ENCODE peak calls at places on chromosomes 16 and 17, in seven cellular contexts. One of them, this sample, is unnamed.

GRCh38 chr17:48539177-48539576 is 5.7 kb downstream of the HOXB2 start:
- DNase-seq in psoas muscle: no peak
- DNase-seq in neural progenitor cell: no peak
- DNase-seq in fibroblast of pulmonary artery: peak
- DNase-seq in left ventricle myocardium inferior: no peak
- DNase-seq in vagina: no peak
- DNase-seq in HAP-1: no peak
- DNase-seq in this sample: no peak

GRCh38 chr17:64787255-64787920 is 125.3 kb upstream of the SMURF2 start:
- DNase-seq in psoas muscle: no peak
- DNase-seq in HAP-1: no peak
- DNase-seq in fibroblast of pulmonary artery: no peak
- DNase-seq in left ventricle myocardium inferior: no peak
- DNase-seq in vagina: no peak
- DNase-seq in neural progenitor cell: no peak
- DNase-seq in this sample: no peak

GRCh38 chr16:78851266-78851665 is 749.3 kb downstream of the MAF start:
- DNase-seq in left ventricle myocardium inferior: no peak
- DNase-seq in HAP-1: no peak
- DNase-seq in psoas muscle: no peak
- DNase-seq in vagina: no peak
- DNase-seq in fibroblast of pulmonary artery: no peak
- DNase-seq in neural progenitor cell: no peak
- DNase-seq in this sample: no peak

GRCh38 chr17:79901131-79901530 is 61.9 kb upstream of the CBX4 start:
- DNase-seq in vagina: no peak
- DNase-seq in left ventricle myocardium inferior: no peak
- DNase-seq in neural progenitor cell: no peak
- DNase-seq in psoas muscle: no peak
- DNase-seq in fibroblast of pulmonary artery: no peak
- DNase-seq in HAP-1: no peak
- DNase-seq in this sample: no peak

GRCh38 chr17:30380106-30380420 is 1.3 kb downstream of the CPD start:
- DNase-seq in psoas muscle: no peak
- DNase-seq in HAP-1: no peak
- DNase-seq in left ventricle myocardium inferior: no peak
- DNase-seq in vagina: no peak
- DNase-seq in neural progenitor cell: peak
- DNase-seq in fibroblast of pulmonary artery: peak
- DNase-seq in this sample: no peak

GRCh38 chr16:695355-696089 is 5.3 kb upstream of the WDR24 start:
- DNase-seq in neural progenitor cell: peak
- DNase-seq in vagina: no peak
- DNase-seq in left ventricle myocardium inferior: no peak
- DNase-seq in HAP-1: no peak
- DNase-seq in fibroblast of pulmonary artery: no peak
- DNase-seq in psoas muscle: no peak
- DNase-seq in this sample: peak

GRCh38 chr17:75817571-75817970 is 26.6 kb downstream of the UNC13D start:
- DNase-seq in psoas muscle: peak
- DNase-seq in fibroblast of pulmonary artery: no peak
- DNase-seq in neural progenitor cell: no peak
- DNase-seq in vagina: no peak
- DNase-seq in left ventricle myocardium inferior: no peak
- DNase-seq in HAP-1: no peak
- DNase-seq in this sample: no peak

GRCh38 chr17:60305141-60305540 is 86.8 kb downstream of the USP32 start:
- DNase-seq in HAP-1: no peak
- DNase-seq in psoas muscle: no peak
- DNase-seq in left ventricle myocardium inferior: no peak
- DNase-seq in vagina: no peak
- DNase-seq in neural progenitor cell: no peak
- DNase-seq in fibroblast of pulmonary artery: no peak
- DNase-seq in this sample: no peak

GRCh38 chr17:77832180-77832560 is 126.3 kb upstream of the TNRC6C start:
- DNase-seq in neural progenitor cell: no peak
- DNase-seq in vagina: no peak
- DNase-seq in psoas muscle: no peak
- DNase-seq in HAP-1: no peak
- DNase-seq in fibroblast of pulmonary artery: no peak
- DNase-seq in left ventricle myocardium inferior: peak
- DNase-seq in this sample: no peak

GRCh38 chr16:3256876-3257465 is 538 bp upstream of the MEFV start:
- DNase-seq in psoas muscle: no peak
- DNase-seq in HAP-1: no peak
- DNase-seq in neural progenitor cell: no peak
- DNase-seq in left ventricle myocardium inferior: no peak
- DNase-seq in vagina: no peak
- DNase-seq in fibroblast of pulmonary artery: peak
- DNase-seq in this sample: no peak

GRCh38 chr17:12605222-12605621 is 60.5 kb upstream of the MYOCD start:
- DNase-seq in psoas muscle: no peak
- DNase-seq in fibroblast of pulmonary artery: peak
- DNase-seq in left ventricle myocardium inferior: no peak
- DNase-seq in neural progenitor cell: no peak
- DNase-seq in vagina: no peak
- DNase-seq in HAP-1: no peak
- DNase-seq in this sample: no peak

GRCh38 chr16:81442909-81443687 is 1.5 kb upstream of the CMIP start:
- DNase-seq in left ventricle myocardium inferior: no peak
- DNase-seq in fibroblast of pulmonary artery: no peak
- DNase-seq in vagina: no peak
- DNase-seq in neural progenitor cell: no peak
- DNase-seq in HAP-1: no peak
- DNase-seq in psoas muscle: no peak
- DNase-seq in this sample: no peak

GRCh38 chr17:29909604-29910003 is 20.4 kb downstream of the SSH2 start:
- DNase-seq in neural progenitor cell: no peak
- DNase-seq in psoas muscle: no peak
- DNase-seq in left ventricle myocardium inferior: no peak
- DNase-seq in HAP-1: no peak
- DNase-seq in fibroblast of pulmonary artery: no peak
- DNase-seq in vagina: no peak
- DNase-seq in this sample: no peak

GRCh38 chr17:52930145-52930544 is 771.6 kb upstream of the CA10 start:
- DNase-seq in psoas muscle: no peak
- DNase-seq in vagina: no peak
- DNase-seq in fibroblast of pulmonary artery: no peak
- DNase-seq in neural progenitor cell: no peak
- DNase-seq in left ventricle myocardium inferior: no peak
- DNase-seq in HAP-1: no peak
- DNase-seq in this sample: no peak

GRCh38 chr16:16057102-16057501 is 107.7 kb downstream of the ABCC1 start:
- DNase-seq in fibroblast of pulmonary artery: no peak
- DNase-seq in left ventricle myocardium inferior: no peak
- DNase-seq in neural progenitor cell: no peak
- DNase-seq in vagina: no peak
- DNase-seq in psoas muscle: no peak
- DNase-seq in HAP-1: no peak
- DNase-seq in this sample: no peak

GRCh38 chr16:77998350-77999023 is 23.9 kb upstream of the CLEC3A start:
- DNase-seq in left ventricle myocardium inferior: no peak
- DNase-seq in psoas muscle: no peak
- DNase-seq in fibroblast of pulmonary artery: no peak
- DNase-seq in neural progenitor cell: no peak
- DNase-seq in vagina: no peak
- DNase-seq in HAP-1: no peak
- DNase-seq in this sample: no peak

GRCh38 chr17:17876959-17877547 is 40.3 kb upstream of the SREBF1 start:
- DNase-seq in vagina: no peak
- DNase-seq in psoas muscle: no peak
- DNase-seq in fibroblast of pulmonary artery: peak
- DNase-seq in HAP-1: no peak
- DNase-seq in left ventricle myocardium inferior: peak
- DNase-seq in neural progenitor cell: no peak
- DNase-seq in this sample: peak

GRCh38 chr17:76189741-76190140 is 48.7 kb upstream of the FOXJ1 start:
- DNase-seq in neural progenitor cell: no peak
- DNase-seq in HAP-1: no peak
- DNase-seq in left ventricle myocardium inferior: no peak
- DNase-seq in vagina: no peak
- DNase-seq in psoas muscle: no peak
- DNase-seq in fibroblast of pulmonary artery: no peak
- DNase-seq in this sample: no peak

GRCh38 chr17:47999612-48000011 is 28.7 kb downstream of the CDK5RAP3 start:
- DNase-seq in psoas muscle: no peak
- DNase-seq in neural progenitor cell: no peak
- DNase-seq in vagina: no peak
- DNase-seq in fibroblast of pulmonary artery: no peak
- DNase-seq in HAP-1: no peak
- DNase-seq in left ventricle myocardium inferior: no peak
- DNase-seq in this sample: no peak

DNA sequence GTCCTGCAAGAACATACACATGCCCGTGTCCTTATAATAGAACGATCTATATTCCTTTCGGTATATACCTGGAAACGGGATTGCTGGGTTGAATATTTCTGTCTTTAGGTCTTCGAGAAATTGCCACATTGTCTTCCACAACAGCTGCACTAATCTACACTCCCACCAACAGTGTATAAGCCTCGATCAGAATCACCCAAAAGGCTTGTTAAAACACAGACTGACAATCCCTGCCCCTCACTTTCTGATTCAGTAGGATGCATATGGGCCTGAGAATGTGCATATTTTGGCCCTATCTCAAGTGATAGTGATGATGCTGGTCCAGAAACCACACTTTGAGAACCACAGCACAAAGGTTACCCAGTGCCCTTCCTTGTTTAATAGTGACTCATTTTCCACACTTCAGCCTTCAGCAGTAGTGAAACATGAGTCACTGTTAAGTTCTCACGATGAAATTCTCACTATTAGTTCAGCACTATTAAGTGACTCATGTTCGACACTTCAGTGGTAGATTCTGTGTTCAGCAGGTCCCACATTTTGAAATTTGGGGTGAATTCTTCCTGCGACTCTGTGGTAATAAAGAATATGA is 215.6 kb downstream of the GRIN2A start:
- DNase-seq in psoas muscle: no peak
- DNase-seq in fibroblast of pulmonary artery: no peak
- DNase-seq in vagina: no peak
- DNase-seq in neural progenitor cell: no peak
- DNase-seq in HAP-1: no peak
- DNase-seq in left ventricle myocardium inferior: no peak
- DNase-seq in this sample: no peak
- H3K4me3 ChIP-seq in psoas muscle: no peak
- H3K4me3 ChIP-seq in fibroblast of pulmonary artery: no peak
- H3K4me3 ChIP-seq in vagina: no peak
- H3K4me3 ChIP-seq in neural progenitor cell: no peak
- H3K4me3 ChIP-seq in HAP-1: no peak
- H3K4me3 ChIP-seq in left ventricle myocardium inferior: no peak
- H3K4me3 ChIP-seq in this sample: no peak

GRCh38 chr17:49970498-49970897 is 1.5 kb downstream of the DLX4 start:
- DNase-seq in psoas muscle: no peak
- DNase-seq in fibroblast of pulmonary artery: no peak
- DNase-seq in HAP-1: no peak
- DNase-seq in left ventricle myocardium inferior: no peak
- DNase-seq in vagina: no peak
- DNase-seq in neural progenitor cell: no peak
- DNase-seq in this sample: no peak

GRCh38 chr17:49969134-49969759 is at the start of gene DLX4:
- DNase-seq in neural progenitor cell: peak
- DNase-seq in left ventricle myocardium inferior: no peak
- DNase-seq in HAP-1: no peak
- DNase-seq in vagina: no peak
- DNase-seq in psoas muscle: no peak
- DNase-seq in fibroblast of pulmonary artery: no peak
- DNase-seq in this sample: no peak

GRCh38 chr17:49971199-49971847 is 2.3 kb downstream of the DLX4 start:
- DNase-seq in vagina: no peak
- DNase-seq in left ventricle myocardium inferior: no peak
- DNase-seq in fibroblast of pulmonary artery: no peak
- DNase-seq in HAP-1: no peak
- DNase-seq in psoas muscle: no peak
- DNase-seq in neural progenitor cell: no peak
- DNase-seq in this sample: no peak

GRCh38 chr17:49968380-49969133 is 433 bp upstream of the DLX4 start:
- DNase-seq in left ventricle myocardium inferior: peak
- DNase-seq in fibroblast of pulmonary artery: peak
- DNase-seq in psoas muscle: peak
- DNase-seq in HAP-1: peak
- DNase-seq in neural progenitor cell: peak
- DNase-seq in vagina: no peak
- DNase-seq in this sample: peak

DNA sequence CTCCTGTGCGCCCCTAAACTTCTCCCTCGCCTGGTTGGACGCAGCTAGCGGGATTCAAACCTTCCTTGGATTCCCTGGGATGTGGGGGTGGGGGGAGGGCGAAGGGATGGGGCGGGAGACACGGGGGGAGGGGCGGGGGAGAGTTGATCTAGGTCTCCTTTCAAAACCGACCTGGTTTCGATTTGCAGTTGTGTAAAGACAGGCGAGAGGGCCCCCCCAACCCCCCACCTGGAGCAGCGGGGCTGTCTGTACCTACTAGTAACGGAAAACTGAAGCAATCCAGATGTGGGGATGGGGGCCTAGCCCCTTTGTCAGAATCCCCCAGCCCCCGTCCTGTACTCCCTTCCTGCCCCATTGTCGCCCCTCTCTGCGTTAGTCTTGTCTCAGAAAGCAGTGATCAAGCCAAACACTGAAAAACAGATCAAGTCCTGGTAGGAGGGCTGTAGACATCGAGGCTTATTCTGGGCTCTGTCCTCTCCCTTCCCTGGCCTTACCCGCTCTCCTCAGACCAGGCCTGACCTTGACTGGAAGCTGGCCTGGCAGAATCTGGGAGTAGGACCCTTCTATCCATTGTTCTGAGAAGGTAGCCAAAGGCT is 902 bp downstream of the DLX4 start:
- DNase-seq in neural progenitor cell: no peak
- DNase-seq in HAP-1: no peak
- DNase-seq in left ventricle myocardium inferior: no peak
- DNase-seq in fibroblast of pulmonary artery: no peak
- DNase-seq in psoas muscle: no peak
- DNase-seq in vagina: no peak
- DNase-seq in this sample: no peak
- H3K4me3 ChIP-seq in neural progenitor cell: peak
- H3K4me3 ChIP-seq in HAP-1: peak
- H3K4me3 ChIP-seq in left ventricle myocardium inferior: peak
- H3K4me3 ChIP-seq in fibroblast of pulmonary artery: no peak
- H3K4me3 ChIP-seq in psoas muscle: peak
- H3K4me3 ChIP-seq in vagina: no peak
- H3K4me3 ChIP-seq in this sample: peak

DNA sequence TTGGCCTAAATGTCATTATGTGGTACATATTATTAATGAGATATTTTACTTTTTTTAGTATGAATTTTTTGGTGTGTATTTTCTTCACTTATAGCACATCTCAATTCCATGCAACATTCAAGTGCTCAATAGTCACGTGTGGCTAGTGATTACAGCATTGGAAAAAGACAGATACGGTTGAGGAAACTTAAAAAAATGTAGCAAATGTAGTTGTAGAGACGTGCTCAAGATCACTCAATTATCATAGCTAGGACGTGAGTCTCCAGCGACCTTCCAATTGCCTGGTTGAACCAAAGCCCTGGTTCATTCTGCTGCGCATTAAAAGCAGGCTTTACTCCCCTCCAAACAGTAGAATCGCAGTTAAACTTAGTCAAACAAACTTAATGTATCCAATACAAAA is 1.2 kb upstream of the LIG3 start:
- DNase-seq in vagina: no peak
- DNase-seq in left ventricle myocardium inferior: no peak
- DNase-seq in psoas muscle: no peak
- DNase-seq in fibroblast of pulmonary artery: no peak
- DNase-seq in HAP-1: no peak
- DNase-seq in neural progenitor cell: no peak
- DNase-seq in this sample: no peak
- H3K4me3 ChIP-seq in vagina: no peak
- H3K4me3 ChIP-seq in left ventricle myocardium inferior: no peak
- H3K4me3 ChIP-seq in psoas muscle: peak
- H3K4me3 ChIP-seq in fibroblast of pulmonary artery: no peak
- H3K4me3 ChIP-seq in HAP-1: no peak
- H3K4me3 ChIP-seq in neural progenitor cell: peak
- H3K4me3 ChIP-seq in this sample: no peak

GRCh38 chr17:81858967-81859905 is 1.1 kb downstream of the P4HB start:
- DNase-seq in vagina: no peak
- DNase-seq in left ventricle myocardium inferior: no peak
- DNase-seq in HAP-1: no peak
- DNase-seq in neural progenitor cell: no peak
- DNase-seq in psoas muscle: no peak
- DNase-seq in fibroblast of pulmonary artery: peak
- DNase-seq in this sample: no peak
- H3K4me3 ChIP-seq in vagina: peak
- H3K4me3 ChIP-seq in left ventricle myocardium inferior: peak
- H3K4me3 ChIP-seq in HAP-1: peak
- H3K4me3 ChIP-seq in neural progenitor cell: peak
- H3K4me3 ChIP-seq in psoas muscle: peak
- H3K4me3 ChIP-seq in fibroblast of pulmonary artery: peak
- H3K4me3 ChIP-seq in this sample: peak

This sample was measured in thyroid gland.